ENCODE peak calls at places on chromosome 4, in nine cellular contexts. M is right lobe of liver, H is brain microvascular endothelial cell, Z is tibial artery, F is Peyer's patch, K is kidney, I is left ventricle myocardium inferior, Q is adrenal gland, T is cardiac muscle cell. X is an unnamed sample. For H3K36me3, the result is how much of the 10 kb centered on the place peaks cover.

GRCh38 chr4:4677825-4678522 is 136.1 kb upstream of the STX18 start:
- DNase-seq in K (no peak), I (no peak), H (peak), M (no peak), T (peak), Z (peak), F (no peak), Q (no peak), X (no peak)

GRCh38 chr4:27081675-27082579 is 221.3 kb downstream of the STIM2 start:
- DNase-seq in Z (no peak), T (no peak), H (no peak), I (no peak), F (no peak), K (no peak), Q (no peak), M (no peak), X (no peak)

GRCh38 chr4:8838911-8839431 is 32.7 kb downstream of the HMX1 start:
- DNase-seq in H (no peak), I (no peak), F (peak), Q (peak), T (no peak), M (no peak), Z (peak), K (peak), X (no peak)

GRCh38 chr4:7134737-7135388 is 57.5 kb upstream of the SORCS2 start:
- DNase-seq in I (peak), F (peak), T (no peak), Z (peak), M (no peak), Q (peak), K (peak), H (peak), X (no peak)

GRCh38 chr4:6019316-6020263 is 1.4 kb upstream of the C4orf50 start:
- DNase-seq in K (peak), M (no peak), T (peak), F (peak), Z (no peak), H (peak), I (no peak), Q (peak), X (no peak)

GRCh38 chr4:52234539-52235174 is 183.6 kb downstream of the SPATA18 start:
- DNase-seq in M (no peak), F (no peak), Z (no peak), H (peak), T (peak), I (no peak), K (no peak), Q (no peak), X (no peak)

GRCh38 chr4:3285558-3286334 is 7.1 kb upstream of the RGS12 start:
- DNase-seq in H (no peak), I (no peak), K (peak), T (no peak), Z (peak), Q (peak), F (peak), M (peak), X (peak)

GRCh38 chr4:55819634-55820033 is at the start of gene EXOC1L:
- DNase-seq in Q (no peak), H (peak), M (no peak), Z (no peak), F (no peak), I (peak), K (peak), T (peak), X (no peak)

GRCh38 chr4:185559913-185560281 is 24.6 kb upstream of the PDLIM3 start:
- DNase-seq in K (peak), M (no peak), H (peak), Q (no peak), Z (no peak), I (no peak), F (no peak), T (no peak), X (peak)

GRCh38 chr4:183289688-183290087 is 30.4 kb downstream of the CLDN22 start:
- DNase-seq in M (no peak), I (no peak), H (no peak), Z (no peak), Q (no peak), T (no peak), F (no peak), K (no peak), X (no peak)

GRCh38 chr4:7226993-7227392 is 34.7 kb downstream of the SORCS2 start:
- DNase-seq in M (no peak), I (no peak), K (peak), T (no peak), F (no peak), H (no peak), Z (no peak), Q (no peak), X (no peak)

GRCh38 chr4:108385076-108385475 is 216.3 kb upstream of the LEF1 start:
- DNase-seq in K (no peak), F (no peak), Q (no peak), H (no peak), I (no peak), T (no peak), M (no peak), Z (no peak), X (no peak)

GRCh38 chr4:147910315-147910714 is 178.4 kb downstream of the ARHGAP10 start:
- DNase-seq in Q (no peak), T (no peak), K (no peak), M (no peak), H (no peak), Z (no peak), F (no peak), I (no peak), X (no peak)

GRCh38 chr4:3470244-3471097 is 7.4 kb downstream of the DOK7 start:
- DNase-seq in Z (no peak), M (no peak), I (peak), T (no peak), F (no peak), Q (no peak), K (peak), H (no peak), X (no peak)

GRCh38 chr4:4766570-4766969 is 92.9 kb upstream of the MSX1 start:
- DNase-seq in Q (no peak), Z (no peak), H (peak), T (no peak), I (no peak), F (no peak), M (no peak), K (no peak), X (no peak)

GRCh38 chr4:74158561-74159396 is 861 bp downstream of the MTHFD2L start:
- DNase-seq in I (no peak), Q (no peak), H (no peak), T (no peak), Z (no peak), K (no peak), F (no peak), M (no peak), X (no peak)

GRCh38 chr4:8176547-8177399 is 18.2 kb upstream of the ABLIM2 start:
- DNase-seq in H (peak), K (no peak), I (no peak), M (no peak), Q (no peak), Z (no peak), T (peak), F (peak), X (no peak)

GRCh38 chr4:21819086-21819485 is 129.5 kb downstream of the KCNIP4 start:
- DNase-seq in I (peak), F (no peak), M (no peak), T (peak), Z (no peak), K (no peak), Q (no peak), H (no peak), X (no peak)

GRCh38 chr4:6989331-6989923 is 53.7 kb upstream of the TADA2B start:
- DNase-seq in K (no peak), T (no peak), F (no peak), Q (no peak), I (no peak), M (no peak), H (no peak), Z (no peak), X (no peak)

GRCh38 chr4:17336069-17336468 is 175.8 kb downstream of the QDPR start:
- DNase-seq in T (no peak), I (no peak), Q (no peak), Z (no peak), H (no peak), K (no peak), F (no peak), M (no peak), X (no peak)

GRCh38 chr4:15774020-15774420 is 4.1 kb upstream of the CD38 start:
- DNase-seq in T (no peak), Z (no peak), H (peak), M (no peak), Q (no peak), K (no peak), I (no peak), F (no peak), X (no peak)

GRCh38 chr4:170281027-170281426 is 191.3 kb upstream of the AADAT start:
- DNase-seq in T (no peak), K (no peak), Q (no peak), M (no peak), H (no peak), Z (no peak), F (no peak), I (no peak), X (no peak)

GRCh38 chr4:54090804-54091623 is 8.9 kb upstream of the GSX2 start:
- DNase-seq in K (peak), T (no peak), H (no peak), Q (no peak), M (peak), Z (no peak), I (peak), F (no peak), X (peak)

GRCh38 chr4:104494161-104494560 is 533 bp downstream of the CXXC4 start:
- DNase-seq in K (no peak), T (no peak), I (no peak), Q (no peak), H (no peak), Z (no peak), F (no peak), M (no peak), X (no peak)

GRCh38 chr4:147059064-147059731 is 113.5 kb upstream of the TTC29 start:
- DNase-seq in I (no peak), K (no peak), Q (no peak), M (no peak), Z (no peak), T (no peak), H (no peak), F (no peak), X (no peak)

GRCh38 chr4:81493895-81494490 is 22.3 kb upstream of the RASGEF1B start:
- DNase-seq in K (no peak), Z (no peak), I (no peak), F (no peak), T (no peak), Q (no peak), M (no peak), H (no peak), X (no peak)
- H3K27ac ChIP-seq in K (no peak), Z (no peak), I (peak), F (peak), T (no peak), Q (no peak), M (peak), H (no peak), X (peak)

GRCh38 chr4:154686838-154687237 is 57.0 kb upstream of the LRAT start:
- DNase-seq in K (no peak), H (no peak), Z (no peak), F (no peak), I (no peak), T (no peak), Q (no peak), M (no peak), X (no peak)
- TF ChIP-seq CTCF in K (no peak), H (peak), Z (no peak), F (peak), I (no peak), T (peak), Q (no peak), M (peak), X (no peak)

GRCh38 chr4:1212546-1213335 is 36.2 kb downstream of the CTBP1 start:
- DNase-seq in H (no peak), I (peak), Q (no peak), T (no peak), M (peak), K (peak), F (no peak), Z (no peak), X (no peak)
- H3K36me3 ChIP-seq in H (under half), I (half or more), Q (half or more), T (under half), M (under half), K (under half), F (under half), Z (under half), X (under half)

GRCh38 chr4:153025402-153025801 is 89.3 kb downstream of the FHDC1 start:
- DNase-seq in Z (no peak), H (no peak), I (no peak), K (no peak), Q (no peak), T (no peak), M (no peak), F (peak), X (no peak)
- H3K27ac ChIP-seq in Z (no peak), H (no peak), I (no peak), K (no peak), Q (no peak), T (no peak), M (no peak), F (no peak), X (no peak)

GRCh38 chr4:72909461-72909860 is 160.1 kb downstream of the COX18 start:
- DNase-seq in T (peak), Q (no peak), F (no peak), H (no peak), Z (no peak), M (no peak), I (no peak), K (no peak), X (no peak)
- TF ChIP-seq CTCF in T (peak), Q (no peak), F (no peak), H (peak), Z (peak), M (peak), I (peak), K (peak), X (peak)

X was measured in breast epithelium.